ENCODE peak calls at places on chromosomes 1 and 21, in five cellular contexts. S is mesenchymal stem cell; H is stromal cell of bone marrow; X is stimulated activated CD4-positive, alpha-beta T cell treated with anti-CD3 and anti-CD28 coated beads, Interleukin-4, amount 100 ng/mL, for 48 hours; P is Ammon's horn. D is an unnamed sample.

GRCh38 chr1:41537788-41538351 is 53.4 kb upstream of the EDN2 start:
- DNase-seq in S (peak), H (peak), X (no peak), P (no peak), D (peak)

GRCh38 chr1:184051138-184051484 is 419 bp upstream of the TSEN15 start:
- DNase-seq in S (no peak), H (no peak), X (no peak), P (no peak), D (peak)

GRCh38 chr1:18504609-18505008 is 23.9 kb downstream of the KLHDC7A start:
- DNase-seq in S (no peak), H (no peak), X (no peak), P (no peak), D (no peak)

GRCh38 chr1:113415256-113416189 is 25.2 kb downstream of the MAGI3 start:
- DNase-seq in S (no peak), H (no peak), X (no peak), P (no peak), D (no peak)

GRCh38 chr1:7669559-7670208 is 101.4 kb upstream of the VAMP3 start:
- DNase-seq in S (peak), H (peak), X (peak), P (peak), D (peak)

GRCh38 chr21:42563261-42564045 is 49.8 kb downstream of the SLC37A1 start:
- DNase-seq in S (no peak), H (no peak), X (no peak), P (no peak), D (peak)

GRCh38 chr1:59116920-59117542 is 179.9 kb upstream of the FGGY start:
- DNase-seq in S (peak), H (peak), X (no peak), P (no peak), D (peak)

GRCh38 chr1:211324992-211325775 is 1.4 kb upstream of the TRAF5 start:
- DNase-seq in S (no peak), H (no peak), X (no peak), P (no peak), D (no peak)

GRCh38 chr1:181208967-181209366 is 120.5 kb downstream of the IER5 start:
- DNase-seq in S (no peak), H (no peak), X (no peak), P (no peak), D (no peak)

GRCh38 chr1:15441247-15441646 is 3.0 kb downstream of the CTRC start:
- DNase-seq in S (no peak), H (no peak), X (no peak), P (no peak), D (no peak)

GRCh38 chr1:228340686-228341449 is 65.8 kb downstream of the TRIM11 start:
- DNase-seq in S (no peak), H (no peak), X (no peak), P (no peak), D (no peak)

GRCh38 chr1:178161516-178161915 is 67.6 kb downstream of the RASAL2 start:
- DNase-seq in S (no peak), H (no peak), X (no peak), P (no peak), D (peak)

GRCh38 chr1:89347296-89347695 is 16.6 kb upstream of the GBP6 start:
- DNase-seq in S (no peak), H (no peak), X (no peak), P (no peak), D (no peak)

GRCh38 chr1:185646202-185646683 is 87.9 kb upstream of the HMCN1 start:
- DNase-seq in S (peak), H (peak), X (no peak), P (peak), D (peak)

GRCh38 chr1:2821373-2821955 is 20.0 kb upstream of the TTC34 start:
- DNase-seq in S (no peak), H (no peak), X (no peak), P (no peak), D (no peak)

GRCh38 chr1:2132222-2133038 is 62.1 kb downstream of the FAAP20 start:
- DNase-seq in S (peak), H (peak), X (no peak), P (no peak), D (peak)

GRCh38 chr21:32325706-32326105 is 27.1 kb downstream of the MRAP start:
- DNase-seq in S (no peak), H (no peak), X (no peak), P (peak), D (no peak)

GRCh38 chr1:235207202-235207565 is 46.1 kb upstream of the RBM34 start:
- DNase-seq in S (no peak), H (no peak), X (peak), P (no peak), D (no peak)

GRCh38 chr1:205563927-205564441 is 59.5 kb downstream of the CDK18 start:
- DNase-seq in S (no peak), H (no peak), X (no peak), P (no peak), D (no peak)

GRCh38 chr1:9086060-9086459 is 16.6 kb upstream of the SLC2A5 start:
- DNase-seq in S (peak), H (no peak), X (no peak), P (no peak), D (peak)

GRCh38 chr21:37383066-37383465 is 16.5 kb downstream of the DYRK1A start:
- DNase-seq in S (no peak), H (peak), X (no peak), P (no peak), D (no peak)

GRCh38 chr1:56194911-56195310 is 384.5 kb downstream of the PLPP3 start:
- DNase-seq in S (peak), H (peak), X (no peak), P (no peak), D (peak)

GRCh38 chr1:26129778-26130177 is 18.2 kb downstream of the PDIK1L start:
- DNase-seq in S (no peak), H (no peak), X (no peak), P (no peak), D (no peak)

GRCh38 chr1:191134796-191135195 is 657.1 kb upstream of the BRINP3 start:
- DNase-seq in S (no peak), H (no peak), X (no peak), P (no peak), D (peak)

GRCh38 chr21:27275294-27275927 is 308.5 kb upstream of the ADAMTS5 start:
- DNase-seq in S (peak), H (peak), X (no peak), P (peak), D (peak)

GRCh38 chr1:99472893-99473292 is 173.0 kb upstream of the PALMD start:
- DNase-seq in S (no peak), H (no peak), X (no peak), P (no peak), D (peak)

GRCh38 chr1:151947140-151947539 is 37.8 kb upstream of the THEM4 start:
- DNase-seq in S (no peak), H (no peak), X (no peak), P (no peak), D (no peak)

GRCh38 chr1:15761729-15762128 is 3.1 kb downstream of the FBLIM1 start:
- DNase-seq in S (no peak), H (no peak), X (no peak), P (no peak), D (no peak)

GRCh38 chr1:7255303-7256058 is 470.2 kb downstream of the CAMTA1 start:
- DNase-seq in S (peak), H (peak), X (no peak), P (no peak), D (peak)

GRCh38 chr1:3456964-3457909 is 2.8 kb downstream of the ARHGEF16 start:
- DNase-seq in S (no peak), H (no peak), X (no peak), P (no peak), D (no peak)

GRCh38 chr1:34982820-34983376 is 2.2 kb downstream of the TMEM35B start:
- DNase-seq in S (peak), H (no peak), X (no peak), P (no peak), D (no peak)

GRCh38 chr1:38872401-38873026 is 634 bp downstream of the MYCBP start:
- DNase-seq in S (peak), H (no peak), X (no peak), P (no peak), D (peak)

GRCh38 chr1:84780000-84780716 is 89.9 kb upstream of the SSX2IP start:
- DNase-seq in S (no peak), H (peak), X (no peak), P (peak), D (peak)

GRCh38 chr1:3420218-3420951 is 34.1 kb upstream of the ARHGEF16 start:
- DNase-seq in S (no peak), H (no peak), X (no peak), P (no peak), D (no peak)

GRCh38 chr1:221444346-221444745 is 297.5 kb downstream of the DUSP10 start:
- DNase-seq in S (no peak), H (no peak), X (no peak), P (no peak), D (no peak)